ENCODE peak calls at places on chromosome 14, in five cellular contexts. C is activated CD4-positive, CD25-positive, alpha-beta regulatory T cell treated with anti-CD3 and anti-CD28 coated beads, Interleukin-2, amount 50 U/mL, for 72 hours; R is ELR; M is body of pancreas; V is cardiac fibroblast. Y is an unnamed sample.

GRCh38 chr14:104705340-104706047 is 16.1 kb downstream of the INF2 start:
- DNase-seq in C (no peak), R (peak), M (no peak), V (no peak), Y (peak)

GRCh38 chr14:50339178-50339804 is 27.2 kb downstream of the DMAC2L start:
- DNase-seq in C (no peak), R (no peak), M (no peak), V (no peak), Y (no peak)

GRCh38 chr14:81504864-81505263 is 28.8 kb downstream of the SEL1L start:
- DNase-seq in C (no peak), R (no peak), M (no peak), V (no peak), Y (no peak)

GRCh38 chr14:47674148-47674545 is 1.3 kb downstream of the MDGA2 start:
- DNase-seq in C (no peak), R (no peak), M (no peak), V (peak), Y (no peak)

GRCh38 chr14:81449576-81449975 is 49.5 kb upstream of the STON2 start:
- DNase-seq in C (no peak), R (no peak), M (no peak), V (no peak), Y (no peak)

GRCh38 chr14:85579957-85580356 is 50.0 kb downstream of the FLRT2 start:
- DNase-seq in C (no peak), R (no peak), M (no peak), V (no peak), Y (no peak)

GRCh38 chr14:74941676-74942097 is 13.7 kb downstream of the PGF start:
- DNase-seq in C (peak), R (peak), M (no peak), V (peak), Y (peak)

GRCh38 chr14:102697125-102697900 is 79.9 kb upstream of the TRAF3 start:
- DNase-seq in C (no peak), R (no peak), M (no peak), V (peak), Y (peak)

GRCh38 chr14:97262336-97262735 is 465.2 kb downstream of the VRK1 start:
- DNase-seq in C (no peak), R (no peak), M (no peak), V (no peak), Y (no peak)

GRCh38 chr14:104546021-104546491 is 33.5 kb upstream of the C14orf180 start:
- DNase-seq in C (peak), R (no peak), M (no peak), V (no peak), Y (peak)

GRCh38 chr14:103500148-103500990 is 22.3 kb downstream of the CKB start:
- DNase-seq in C (peak), R (peak), M (peak), V (peak), Y (peak)

Y was measured in Daoy.